ENCODE peak calls at places on chromosomes 2 and 18, in seven cellular contexts. L is mammary epithelial cell; M is PC-3; G is brain microvascular endothelial cell; P is NCI-H1092; D is CD4-positive, alpha-beta T cell; O is lower lobe of right lung. S is an unnamed sample.

GRCh38 chr2:97712693-97713295 is 582 bp upstream of the ZAP70 start:
- DNase-seq in L (no peak), M (no peak), G (no peak), P (no peak), D (no peak), O (no peak), S (no peak)

GRCh38 chr18:28007841-28008240 is 169.1 kb downstream of the CDH2 start:
- DNase-seq in L (no peak), M (peak; percentile 39), G (peak; percentile 68), P (no peak), D (no peak), O (no peak), S (peak; percentile 18)

GRCh38 chr18:48408111-48408726 is 964 bp downstream of the ZBTB7C start:
- DNase-seq in L (no peak), M (no peak), G (no peak), P (no peak), D (no peak), O (peak; percentile 57), S (no peak)

GRCh38 chr2:54503192-54503591 is 47.1 kb downstream of the SPTBN1 start:
- DNase-seq in L (no peak), M (peak; percentile 39), G (no peak), P (no peak), D (no peak), O (no peak), S (peak; percentile 50)

GRCh38 chr2:233480490-233481202 is 85.9 kb downstream of the USP40 start:
- DNase-seq in L (no peak), M (peak; percentile 76), G (no peak), P (peak; percentile 43), D (no peak), O (peak; percentile 90), S (no peak)

GRCh38 chr2:27798948-27799645 is 27.6 kb downstream of the MRPL33 start:
- DNase-seq in L (peak; percentile 100), M (peak; percentile 99), G (peak; percentile 100), P (no peak), D (no peak), O (peak; percentile 54), S (peak; percentile 100)

GRCh38 chr18:3966985-3967856 is 487.9 kb downstream of the DLGAP1 start:
- DNase-seq in L (peak; percentile 32), M (peak; percentile 29), G (peak; percentile 31), P (no peak), D (no peak), O (no peak), S (peak; percentile 12)

GRCh38 chr2:18402-19271 is 27.7 kb downstream of the FAM110C start:
- DNase-seq in L (no peak), M (no peak), G (no peak), P (no peak), D (no peak), O (no peak), S (peak; percentile 4)

GRCh38 chr18:11324510-11324909 is 175.1 kb upstream of the PIEZO2 start:
- DNase-seq in L (no peak), M (no peak), G (no peak), P (no peak), D (no peak), O (no peak), S (peak; percentile 17)

GRCh38 chr2:207409525-207409924 is 120.2 kb upstream of the CREB1 start:
- DNase-seq in L (no peak), M (no peak), G (no peak), P (no peak), D (no peak), O (no peak), S (no peak)

S was measured in cardiac fibroblast.